ENCODE peak calls at places on chromosomes 1 and 21, in seven cellular contexts. F is activated effector memory CD4-positive, alpha-beta T cell treated with anti-CD3 and anti-CD28 coated beads, Interleukin-2, amount 50 U/mL, for 16 hours; V is AG04449; P is stimulated activated CD4-positive, alpha-beta T cell treated with anti-CD3 and anti-CD28 coated beads, Interleukin-2, amount 100 ng/mL, for 48 hours; S is activated CD4-positive, alpha-beta T cell treated with anti-CD3 and anti-CD28 coated beads, Interleukin-2, amount 50 U/mL, for 24 hours; Y is EH; M is AG09319. X is an unnamed sample.

GRCh38 chr1:38735651-38736161 is 123.9 kb downstream of the RRAGC start:
- DNase-seq in F (no peak), V (peak; percentile 86), P (no peak), S (no peak), Y (peak; percentile 86), M (no peak), X (no peak)

GRCh38 chr1:34591751-34592629 is 162.9 kb upstream of the GJB5 start:
- DNase-seq in F (no peak), V (no peak), P (no peak), S (no peak), Y (no peak), M (no peak), X (no peak)

GRCh38 chr1:227940791-227941241 is 6.9 kb downstream of the WNT9A start:
- DNase-seq in F (peak; percentile 58), V (no peak), P (no peak), S (no peak), Y (no peak), M (no peak), X (no peak)

GRCh38 chr1:8871965-8872399 is 6.5 kb downstream of the ENO1 start:
- DNase-seq in F (no peak), V (no peak), P (no peak), S (no peak), Y (peak; percentile 65), M (no peak), X (no peak)

GRCh38 chr1:201562659-201563405 is 23.9 kb downstream of the NAV1 start:
- DNase-seq in F (no peak), V (peak; percentile 78), P (no peak), S (no peak), Y (peak; percentile 95), M (no peak), X (no peak)

GRCh38 chr1:107804746-107805145 is 160.2 kb downstream of the VAV3 start:
- DNase-seq in F (no peak), V (no peak), P (no peak), S (no peak), Y (no peak), M (no peak), X (no peak)

GRCh38 chr1:832136-832535 is 91.6 kb upstream of the SAMD11 start:
- DNase-seq in F (no peak), V (no peak), P (no peak), S (no peak), Y (no peak), M (no peak), X (no peak)

GRCh38 chr1:59643526-59643925 is 171.2 kb upstream of the HOOK1 start:
- DNase-seq in F (no peak), V (no peak), P (no peak), S (no peak), Y (no peak), M (no peak), X (no peak)

GRCh38 chr1:54377040-54377691 is 29.0 kb downstream of the SSBP3 start:
- DNase-seq in F (no peak), V (no peak), P (no peak), S (no peak), Y (peak; percentile 73), M (no peak), X (no peak)

GRCh38 chr1:219188331-219188803 is 14.7 kb downstream of the LYPLAL1 start:
- DNase-seq in F (no peak), V (no peak), P (no peak), S (no peak), Y (peak; percentile 15), M (no peak), X (no peak)

GRCh38 chr1:38257374-38257773 is 210.8 kb upstream of the POU3F1 start:
- DNase-seq in F (no peak), V (no peak), P (no peak), S (no peak), Y (no peak), M (no peak), X (no peak)

GRCh38 chr1:32761253-32761877 is 55.8 kb downstream of the YARS1 start:
- DNase-seq in F (peak; percentile 73), V (no peak), P (peak; percentile 36), S (no peak), Y (peak; percentile 75), M (peak; percentile 15), X (no peak)

GRCh38 chr1:56773341-56774066 is 45.7 kb downstream of the FYB2 start:
- DNase-seq in F (no peak), V (no peak), P (no peak), S (no peak), Y (peak; percentile 8), M (no peak), X (no peak)

GRCh38 chr1:213082778-213083445 is 31.9 kb downstream of the RPS6KC1 start:
- DNase-seq in F (no peak), V (no peak), P (no peak), S (no peak), Y (no peak), M (no peak), X (no peak)

GRCh38 chr21:25513810-25514209 is 93.5 kb downstream of the MRPL39 start:
- DNase-seq in F (no peak), V (no peak), P (no peak), S (no peak), Y (no peak), M (no peak), X (no peak)

GRCh38 chr1:119816407-119816806 is 5.1 kb upstream of the REG4 start:
- DNase-seq in F (no peak), V (no peak), P (no peak), S (no peak), Y (peak; percentile 58), M (no peak), X (no peak)

GRCh38 chr21:19981938-19982337 is 1016.3 kb upstream of the NCAM2 start:
- DNase-seq in F (no peak), V (no peak), P (no peak), S (no peak), Y (no peak), M (no peak), X (no peak)

GRCh38 chr21:43372663-43373386 is 54.1 kb downstream of the SIK1 start:
- DNase-seq in F (no peak), V (no peak), P (no peak), S (no peak), Y (no peak), M (no peak), X (no peak)

GRCh38 chr21:39660596-39660995 is 47.9 kb downstream of the B3GALT5 start:
- DNase-seq in F (no peak), V (peak; percentile 50), P (no peak), S (no peak), Y (peak; percentile 87), M (peak; percentile 32), X (no peak)

GRCh38 chr21:26843912-26844257 is 1.3 kb downstream of the ADAMTS1 start:
- DNase-seq in F (no peak), V (no peak), P (no peak), S (no peak), Y (peak; percentile 66), M (no peak), X (no peak)

GRCh38 chr21:16533692-16534407 is 804.1 kb downstream of the USP25 start:
- DNase-seq in F (no peak), V (no peak), P (no peak), S (no peak), Y (no peak), M (no peak), X (no peak)

GRCh38 chr1:156608981-156609380 is 7.7 kb upstream of the GPATCH4 start:
- DNase-seq in F (peak; percentile 84), V (no peak), P (no peak), S (no peak), Y (peak; percentile 37), M (no peak), X (no peak)

GRCh38 chr1:9016455-9016854 is 9.8 kb downstream of the SLC2A7 start:
- DNase-seq in F (no peak), V (no peak), P (no peak), S (no peak), Y (no peak), M (no peak), X (no peak)

GRCh38 chr1:155188268-155188667 is 14.6 kb downstream of the TRIM46 start:
- DNase-seq in F (no peak), V (no peak), P (no peak), S (no peak), Y (no peak), M (no peak), X (no peak)

GRCh38 chr1:160708821-160709220 is 2.8 kb downstream of the CD48 start:
- DNase-seq in F (peak; percentile 71), V (no peak), P (no peak), S (no peak), Y (no peak), M (no peak), X (no peak)

GRCh38 chr1:8875216-8875861 is 3.1 kb downstream of the ENO1 start:
- DNase-seq in F (no peak), V (no peak), P (no peak), S (no peak), Y (no peak), M (no peak), X (no peak)

GRCh38 chr1:239630767-239631166 is 244.4 kb downstream of the CHRM3 start:
- DNase-seq in F (no peak), V (no peak), P (no peak), S (no peak), Y (no peak), M (no peak), X (no peak)

GRCh38 chr1:27862671-27863551 is 9.4 kb upstream of the THEMIS2 start:
- DNase-seq in F (no peak), V (peak; percentile 94), P (no peak), S (no peak), Y (peak; percentile 99), M (peak; percentile 96), X (no peak)

GRCh38 chr1:206142770-206143169 is 25.6 kb upstream of the AVPR1B start:
- DNase-seq in F (no peak), V (no peak), P (no peak), S (no peak), Y (no peak), M (no peak), X (no peak)

X was measured in GM18507.